ENCODE peak calls at places on chromosomes 4 and X, in four cellular contexts. D is A549, H is K562, F is GM12878. N is an unnamed sample.

GRCh38 chrX:69522052-69522451 is 17.9 kb downstream of the NALF2 start:
- DNase-seq in D (no peak), H (no peak), F (no peak), N (no peak)

GRCh38 chr4:112007361-112007760 is 137.9 kb upstream of the FAM241A start:
- DNase-seq in D (no peak), H (no peak), F (no peak), N (no peak)

GRCh38 chrX:2819345-2820130 is 9.2 kb upstream of the GYG2 start:
- DNase-seq in D (peak; percentile 45), H (peak; percentile 32), F (no peak), N (peak; percentile 39)

GRCh38 chrX:68249904-68250303 is 183.4 kb downstream of the OPHN1 start:
- DNase-seq in D (no peak), H (no peak), F (no peak), N (no peak)

GRCh38 chrX:39577976-39578962 is 519.5 kb downstream of the BCOR start:
- DNase-seq in D (no peak), H (no peak), F (peak; percentile 68), N (no peak)

GRCh38 chrX:40380649-40381488 is 199.9 kb upstream of the ATP6AP2 start:
- DNase-seq in D (no peak), H (no peak), F (no peak), N (no peak)

GRCh38 chr4:84231539-84232055 is 267.5 kb downstream of the NKX6-1 start:
- DNase-seq in D (no peak), H (no peak), F (no peak), N (no peak)

GRCh38 chr4:142585411-142585810 is 260.7 kb downstream of the INPP4B start:
- DNase-seq in D (no peak), H (no peak), F (no peak), N (peak; percentile 6)

GRCh38 chrX:128781506-128781905 is 729.3 kb upstream of the ACTRT1 start:
- DNase-seq in D (peak; percentile 44), H (no peak), F (no peak), N (no peak)

GRCh38 chr4:148444296-148445070 is 2.3 kb upstream of the NR3C2 start:
- DNase-seq in D (no peak), H (peak; percentile 7), F (no peak), N (no peak)

GRCh38 chr4:185471235-185472062 is at the start of gene CCDC110:
- DNase-seq in D (peak; percentile 94), H (peak; percentile 99), F (peak; percentile 47), N (peak; percentile 92)

GRCh38 chr4:17816142-17816541 is 5.4 kb downstream of the NCAPG start:
- DNase-seq in D (no peak), H (no peak), F (no peak), N (no peak)

GRCh38 chr4:54233128-54233696 is 4.1 kb downstream of the PDGFRA start:
- DNase-seq in D (peak; percentile 84), H (peak; percentile 74), F (no peak), N (peak; percentile 85)

GRCh38 chr4:89212666-89213381 is 94.8 kb downstream of the GPRIN3 start:
- DNase-seq in D (no peak), H (no peak), F (no peak), N (peak; percentile 2)

GRCh38 chr4:124178449-124179021 is 534.0 kb downstream of the ANKRD50 start:
- DNase-seq in D (no peak), H (no peak), F (no peak), N (peak; percentile 58)

GRCh38 chr4:167897116-167897515 is 195.2 kb upstream of the ANXA10 start:
- DNase-seq in D (peak; percentile 2), H (no peak), F (no peak), N (peak; percentile 63)

GRCh38 chr4:2546286-2546823 is 9.9 kb downstream of the FAM193A start:
- DNase-seq in D (no peak), H (no peak), F (no peak), N (no peak)

GRCh38 chr4:185082549-185082948 is 60.5 kb upstream of the SLC25A4 start:
- DNase-seq in D (no peak), H (no peak), F (no peak), N (no peak)

GRCh38 chr4:38495481-38495880 is 168.5 kb upstream of the KLF3 start:
- DNase-seq in D (no peak), H (no peak), F (no peak), N (no peak)

GRCh38 chr4:183632689-183633088 is 26.3 kb downstream of the RWDD4 start:
- DNase-seq in D (no peak), H (no peak), F (no peak), N (no peak)

GRCh38 chrX:111652719-111653118 is 28.3 kb upstream of the ALG13 start:
- DNase-seq in D (peak; percentile 1), H (no peak), F (no peak), N (no peak)

GRCh38 chrX:53309837-53310236 is 28.5 kb upstream of the IQSEC2 start:
- DNase-seq in D (no peak), H (no peak), F (no peak), N (no peak)

GRCh38 chr4:23333946-23334878 is 555.6 kb downstream of the PPARGC1A start:
- DNase-seq in D (peak; percentile 28), H (peak; percentile 9), F (peak; percentile 39), N (peak; percentile 71)

GRCh38 chrX:135688137-135688536 is 25.3 kb upstream of the CT45A1 start:
- DNase-seq in D (peak; percentile 21), H (no peak), F (no peak), N (no peak)

GRCh38 chr4:150268444-150268843 is 190.2 kb downstream of the DCLK2 start:
- DNase-seq in D (no peak), H (no peak), F (no peak), N (peak; percentile 25)

DNA sequence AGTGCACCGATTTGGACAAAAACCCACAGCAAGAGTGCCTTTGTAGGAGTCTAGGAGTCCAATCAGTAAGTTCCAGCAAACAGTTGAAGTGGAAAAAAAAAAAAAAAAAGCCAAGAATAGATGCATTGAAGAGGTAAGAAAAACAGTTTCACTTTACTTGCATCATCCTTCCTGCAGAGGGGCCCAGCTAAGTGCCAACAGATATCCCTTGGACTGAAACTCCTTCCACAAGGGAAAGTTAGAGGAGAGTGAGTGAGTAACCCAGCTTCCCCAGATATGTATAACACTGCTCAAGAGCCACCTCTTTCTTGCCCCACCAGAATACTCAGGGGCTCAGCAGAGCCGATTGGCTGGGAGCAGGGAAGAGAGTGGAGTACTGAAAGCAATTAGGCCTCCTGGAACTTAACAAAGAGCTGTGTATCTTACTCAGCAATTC is 617.7 kb upstream of the SMIM31 start:
- DNase-seq in D (no peak), H (no peak), F (no peak), N (peak; percentile 1)
- TF ChIP-seq RCOR1 in D (no peak), H (no peak), F (no peak), N (no peak)

GRCh38 chrX:43661521-43662240 is 5.6 kb downstream of the MAOA start:
- DNase-seq in D (no peak), H (no peak), F (no peak), N (no peak)

GRCh38 chrX:43655151-43655676 is 885 bp upstream of the MAOA start:
- DNase-seq in D (peak; percentile 26), H (no peak), F (no peak), N (peak; percentile 3)

GRCh38 chrX:43654431-43655150 is 1.5 kb upstream of the MAOA start:
- DNase-seq in D (peak; percentile 92), H (peak; percentile 84), F (peak; percentile 19), N (peak; percentile 77)

DNA sequence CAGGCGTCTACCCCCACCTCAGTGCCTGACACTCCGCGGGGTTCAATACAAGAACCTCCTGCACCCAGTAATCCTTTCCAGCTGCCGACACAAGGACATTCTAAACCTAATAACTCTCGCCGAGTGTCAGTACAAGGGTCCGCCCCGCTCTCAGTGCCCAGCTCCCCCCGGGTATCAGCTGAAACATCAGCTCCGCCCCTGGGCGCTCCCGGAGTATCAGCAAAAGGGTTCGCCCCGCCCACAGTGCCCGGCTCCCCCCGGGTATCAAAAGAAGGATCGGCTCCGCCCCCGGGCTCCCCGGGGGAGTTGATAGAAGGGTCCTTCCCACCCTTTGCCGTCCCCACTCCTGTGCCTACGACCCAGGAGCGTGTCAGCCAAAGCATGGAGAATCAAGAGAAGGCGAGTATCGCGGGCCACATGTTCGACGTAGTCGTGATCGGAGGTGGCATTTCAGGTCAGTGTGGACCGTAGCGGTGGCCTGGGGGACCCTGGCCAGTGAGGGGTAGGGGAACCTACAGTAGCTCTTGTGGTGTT is at the start of gene MAOA:
- DNase-seq in D (no peak), H (no peak), F (no peak), N (no peak)
- TF ChIP-seq BHLHE40 in D (no peak), H (no peak), F (no peak), N (no peak)

DNA sequence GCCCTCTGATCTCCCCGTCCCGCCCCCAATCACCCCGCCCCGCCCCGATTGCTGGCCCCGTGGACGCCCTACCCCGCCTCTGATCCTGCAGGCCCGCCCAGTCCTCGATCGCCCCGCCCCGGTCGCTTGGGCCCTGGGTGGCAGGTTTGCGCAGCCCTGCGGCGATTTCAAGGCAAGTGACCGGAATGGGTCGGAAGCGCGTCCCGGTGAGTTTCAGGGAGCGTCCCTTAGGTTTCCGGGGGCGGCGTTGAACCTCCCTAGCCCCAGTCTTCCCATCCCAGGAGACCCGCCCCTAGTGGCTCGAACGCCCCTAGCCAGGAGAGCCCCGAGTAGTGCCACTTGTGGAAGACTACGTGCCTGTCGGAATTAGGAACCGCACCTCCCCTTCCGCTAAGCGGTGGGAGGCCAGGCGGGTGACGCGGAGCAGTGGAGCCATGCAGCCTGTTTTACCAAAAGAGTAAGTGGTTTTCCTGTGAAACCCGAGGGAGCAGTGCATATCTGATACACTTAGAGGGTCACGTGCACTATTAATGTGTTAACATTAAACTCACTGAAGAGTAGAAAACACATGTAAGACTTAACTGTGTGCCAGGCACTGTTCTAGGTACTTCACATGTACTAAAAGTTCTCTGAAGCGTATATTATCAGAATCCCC is 350 bp upstream of the TEC start:
- DNase-seq in D (peak; percentile 88), H (peak; percentile 98), F (peak; percentile 74), N (peak; percentile 51)
- TF ChIP-seq RCOR1 in D (no peak), H (no peak), F (no peak), N (no peak)

GRCh38 chrX:41739871-41740270 is 15.9 kb downstream of the GPR82 start:
- DNase-seq in D (no peak), H (no peak), F (no peak), N (no peak)

GRCh38 chrX:41732260-41732659 is 8.3 kb downstream of the GPR82 start:
- DNase-seq in D (no peak), H (no peak), F (no peak), N (no peak)

GRCh38 chrX:41733939-41734338 is 10.0 kb downstream of the GPR82 start:
- DNase-seq in D (no peak), H (no peak), F (peak; percentile 90), N (no peak)

GRCh38 chrX:41734530-41734929 is 10.5 kb downstream of the GPR82 start:
- DNase-seq in D (peak; percentile 30), H (no peak), F (no peak), N (peak; percentile 20)

GRCh38 chrX:41737065-41737464 is 13.1 kb downstream of the GPR82 start:
- DNase-seq in D (no peak), H (peak; percentile 9), F (no peak), N (no peak)
- TF ChIP-seq BHLHE40 in D (no peak), H (no peak), F (no peak), N (no peak)

GRCh38 chr4:128796934-128797333 is 12.6 kb upstream of the JADE1 start:
- DNase-seq in D (peak; percentile 45), H (no peak), F (no peak), N (no peak)
- TF ChIP-seq RCOR1 in D (no peak), H (no peak), F (no peak), N (no peak)

N was measured in IMR-90.